ENCODE peak calls at places on chromosomes 13 and 19, in eight cellular contexts. One of them, this sample, is unnamed.

GRCh38 chr13:50761406-50761805 is 82.1 kb downstream of the DLEU7 start:
- DNase-seq in astrocyte: no peak
- DNase-seq in cardiac fibroblast: no peak
- DNase-seq in Peyer's patch: no peak
- DNase-seq in astrocyte of the cerebellum: no peak
- DNase-seq in lower lobe of right lung: no peak
- DNase-seq in A549: no peak
- DNase-seq in hepatocyte: no peak
- DNase-seq in this sample: no peak

GRCh38 chr13:101092985-101093384 is 323.3 kb downstream of the NALCN start:
- DNase-seq in astrocyte: no peak
- DNase-seq in cardiac fibroblast: peak
- DNase-seq in Peyer's patch: no peak
- DNase-seq in astrocyte of the cerebellum: no peak
- DNase-seq in lower lobe of right lung: no peak
- DNase-seq in A549: no peak
- DNase-seq in hepatocyte: no peak
- DNase-seq in this sample: no peak

GRCh38 chr13:39881383-39881782 is 225.9 kb downstream of the COG6 start:
- DNase-seq in astrocyte: no peak
- DNase-seq in cardiac fibroblast: no peak
- DNase-seq in Peyer's patch: no peak
- DNase-seq in astrocyte of the cerebellum: no peak
- DNase-seq in lower lobe of right lung: no peak
- DNase-seq in A549: no peak
- DNase-seq in hepatocyte: no peak
- DNase-seq in this sample: no peak

GRCh38 chr13:50453238-50453637 is 390.3 kb downstream of the DLEU7 start:
- DNase-seq in astrocyte: no peak
- DNase-seq in cardiac fibroblast: peak
- DNase-seq in Peyer's patch: no peak
- DNase-seq in astrocyte of the cerebellum: no peak
- DNase-seq in lower lobe of right lung: no peak
- DNase-seq in A549: no peak
- DNase-seq in hepatocyte: no peak
- DNase-seq in this sample: no peak

GRCh38 chr13:112441779-112442310 is 65.7 kb downstream of the SPACA7 start:
- DNase-seq in astrocyte: no peak
- DNase-seq in cardiac fibroblast: no peak
- DNase-seq in Peyer's patch: no peak
- DNase-seq in astrocyte of the cerebellum: no peak
- DNase-seq in lower lobe of right lung: no peak
- DNase-seq in A549: no peak
- DNase-seq in hepatocyte: no peak
- DNase-seq in this sample: no peak

GRCh38 chr19:23116802-23117571 is at the start of gene ZNF730:
- DNase-seq in astrocyte: peak
- DNase-seq in cardiac fibroblast: peak
- DNase-seq in Peyer's patch: no peak
- DNase-seq in astrocyte of the cerebellum: peak
- DNase-seq in lower lobe of right lung: peak
- DNase-seq in A549: no peak
- DNase-seq in hepatocyte: peak
- DNase-seq in this sample: peak

GRCh38 chr13:33723772-33724435 is 94.0 kb upstream of the RFC3 start:
- DNase-seq in astrocyte: peak
- DNase-seq in cardiac fibroblast: peak
- DNase-seq in Peyer's patch: peak
- DNase-seq in astrocyte of the cerebellum: peak
- DNase-seq in lower lobe of right lung: peak
- DNase-seq in A549: peak
- DNase-seq in hepatocyte: peak
- DNase-seq in this sample: peak

GRCh38 chr13:111037838-111038397 is 77.2 kb upstream of the ARHGEF7 start:
- DNase-seq in astrocyte: no peak
- DNase-seq in cardiac fibroblast: no peak
- DNase-seq in Peyer's patch: no peak
- DNase-seq in astrocyte of the cerebellum: no peak
- DNase-seq in lower lobe of right lung: no peak
- DNase-seq in A549: no peak
- DNase-seq in hepatocyte: no peak
- DNase-seq in this sample: no peak

GRCh38 chr13:95129004-95129403 is 172.2 kb downstream of the ABCC4 start:
- DNase-seq in astrocyte: no peak
- DNase-seq in cardiac fibroblast: no peak
- DNase-seq in Peyer's patch: no peak
- DNase-seq in astrocyte of the cerebellum: no peak
- DNase-seq in lower lobe of right lung: no peak
- DNase-seq in A549: no peak
- DNase-seq in hepatocyte: no peak
- DNase-seq in this sample: no peak

GRCh38 chr19:45439569-45440258 is 16.0 kb upstream of the ERCC1 start:
- DNase-seq in astrocyte: peak
- DNase-seq in cardiac fibroblast: peak
- DNase-seq in Peyer's patch: peak
- DNase-seq in astrocyte of the cerebellum: no peak
- DNase-seq in lower lobe of right lung: peak
- DNase-seq in A549: peak
- DNase-seq in hepatocyte: peak
- DNase-seq in this sample: peak

GRCh38 chr19:34982275-34982674 is 17.8 kb upstream of the GRAMD1A start:
- DNase-seq in astrocyte: no peak
- DNase-seq in cardiac fibroblast: no peak
- DNase-seq in Peyer's patch: no peak
- DNase-seq in astrocyte of the cerebellum: no peak
- DNase-seq in lower lobe of right lung: no peak
- DNase-seq in A549: no peak
- DNase-seq in hepatocyte: no peak
- DNase-seq in this sample: no peak

GRCh38 chr13:110916671-110917142 is 1.8 kb upstream of the ANKRD10 start:
- DNase-seq in astrocyte: peak
- DNase-seq in cardiac fibroblast: peak
- DNase-seq in Peyer's patch: no peak
- DNase-seq in astrocyte of the cerebellum: peak
- DNase-seq in lower lobe of right lung: no peak
- DNase-seq in A549: no peak
- DNase-seq in hepatocyte: peak
- DNase-seq in this sample: no peak

GRCh38 chr13:103794526-103794925 is 728.3 kb upstream of the SLC10A2 start:
- DNase-seq in astrocyte: no peak
- DNase-seq in cardiac fibroblast: no peak
- DNase-seq in Peyer's patch: no peak
- DNase-seq in astrocyte of the cerebellum: no peak
- DNase-seq in lower lobe of right lung: no peak
- DNase-seq in A549: no peak
- DNase-seq in hepatocyte: no peak
- DNase-seq in this sample: no peak

GRCh38 chr19:39173502-39173991 is 23.2 kb upstream of the NCCRP1 start:
- DNase-seq in astrocyte: no peak
- DNase-seq in cardiac fibroblast: no peak
- DNase-seq in Peyer's patch: no peak
- DNase-seq in astrocyte of the cerebellum: no peak
- DNase-seq in lower lobe of right lung: no peak
- DNase-seq in A549: no peak
- DNase-seq in hepatocyte: no peak
- DNase-seq in this sample: no peak

GRCh38 chr19:17951151-17952040 is 15.5 kb upstream of the KCNN1 start:
- DNase-seq in astrocyte: no peak
- DNase-seq in cardiac fibroblast: no peak
- DNase-seq in Peyer's patch: no peak
- DNase-seq in astrocyte of the cerebellum: no peak
- DNase-seq in lower lobe of right lung: no peak
- DNase-seq in A549: no peak
- DNase-seq in hepatocyte: no peak
- DNase-seq in this sample: no peak

GRCh38 chr13:112711528-112712265 is 21.9 kb downstream of the ATP11A start:
- DNase-seq in astrocyte: peak
- DNase-seq in cardiac fibroblast: peak
- DNase-seq in Peyer's patch: peak
- DNase-seq in astrocyte of the cerebellum: peak
- DNase-seq in lower lobe of right lung: peak
- DNase-seq in A549: peak
- DNase-seq in hepatocyte: peak
- DNase-seq in this sample: no peak

GRCh38 chr19:58128041-58128685 is 22.4 kb downstream of the ZNF329 start:
- DNase-seq in astrocyte: no peak
- DNase-seq in cardiac fibroblast: peak
- DNase-seq in Peyer's patch: no peak
- DNase-seq in astrocyte of the cerebellum: no peak
- DNase-seq in lower lobe of right lung: no peak
- DNase-seq in A549: peak
- DNase-seq in hepatocyte: no peak
- DNase-seq in this sample: no peak
- H3K4me3 ChIP-seq in astrocyte: no peak
- H3K4me3 ChIP-seq in cardiac fibroblast: no peak
- H3K4me3 ChIP-seq in Peyer's patch: no peak
- H3K4me3 ChIP-seq in astrocyte of the cerebellum: no peak
- H3K4me3 ChIP-seq in lower lobe of right lung: no peak
- H3K4me3 ChIP-seq in A549: no peak
- H3K4me3 ChIP-seq in hepatocyte: no peak
- H3K4me3 ChIP-seq in this sample: no peak

GRCh38 chr13:99322297-99323103 is 15.3 kb upstream of the GPR183 start:
- DNase-seq in astrocyte: peak
- DNase-seq in cardiac fibroblast: peak
- DNase-seq in Peyer's patch: no peak
- DNase-seq in astrocyte of the cerebellum: peak
- DNase-seq in lower lobe of right lung: no peak
- DNase-seq in A549: no peak
- DNase-seq in hepatocyte: no peak
- DNase-seq in this sample: no peak
- H3K4me3 ChIP-seq in astrocyte: no peak
- H3K4me3 ChIP-seq in cardiac fibroblast: no peak
- H3K4me3 ChIP-seq in Peyer's patch: no peak
- H3K4me3 ChIP-seq in astrocyte of the cerebellum: no peak
- H3K4me3 ChIP-seq in lower lobe of right lung: no peak
- H3K4me3 ChIP-seq in A549: no peak
- H3K4me3 ChIP-seq in hepatocyte: no peak
- H3K4me3 ChIP-seq in this sample: peak

GRCh38 chr19:42361545-42361910 is 28.6 kb downstream of the CNFN start:
- DNase-seq in astrocyte: no peak
- DNase-seq in cardiac fibroblast: no peak
- DNase-seq in Peyer's patch: no peak
- DNase-seq in astrocyte of the cerebellum: no peak
- DNase-seq in lower lobe of right lung: no peak
- DNase-seq in A549: no peak
- DNase-seq in hepatocyte: no peak
- DNase-seq in this sample: no peak
- H3K4me3 ChIP-seq in astrocyte: no peak
- H3K4me3 ChIP-seq in cardiac fibroblast: no peak
- H3K4me3 ChIP-seq in Peyer's patch: no peak
- H3K4me3 ChIP-seq in astrocyte of the cerebellum: no peak
- H3K4me3 ChIP-seq in lower lobe of right lung: no peak
- H3K4me3 ChIP-seq in A549: no peak
- H3K4me3 ChIP-seq in hepatocyte: no peak
- H3K4me3 ChIP-seq in this sample: no peak

DNA sequence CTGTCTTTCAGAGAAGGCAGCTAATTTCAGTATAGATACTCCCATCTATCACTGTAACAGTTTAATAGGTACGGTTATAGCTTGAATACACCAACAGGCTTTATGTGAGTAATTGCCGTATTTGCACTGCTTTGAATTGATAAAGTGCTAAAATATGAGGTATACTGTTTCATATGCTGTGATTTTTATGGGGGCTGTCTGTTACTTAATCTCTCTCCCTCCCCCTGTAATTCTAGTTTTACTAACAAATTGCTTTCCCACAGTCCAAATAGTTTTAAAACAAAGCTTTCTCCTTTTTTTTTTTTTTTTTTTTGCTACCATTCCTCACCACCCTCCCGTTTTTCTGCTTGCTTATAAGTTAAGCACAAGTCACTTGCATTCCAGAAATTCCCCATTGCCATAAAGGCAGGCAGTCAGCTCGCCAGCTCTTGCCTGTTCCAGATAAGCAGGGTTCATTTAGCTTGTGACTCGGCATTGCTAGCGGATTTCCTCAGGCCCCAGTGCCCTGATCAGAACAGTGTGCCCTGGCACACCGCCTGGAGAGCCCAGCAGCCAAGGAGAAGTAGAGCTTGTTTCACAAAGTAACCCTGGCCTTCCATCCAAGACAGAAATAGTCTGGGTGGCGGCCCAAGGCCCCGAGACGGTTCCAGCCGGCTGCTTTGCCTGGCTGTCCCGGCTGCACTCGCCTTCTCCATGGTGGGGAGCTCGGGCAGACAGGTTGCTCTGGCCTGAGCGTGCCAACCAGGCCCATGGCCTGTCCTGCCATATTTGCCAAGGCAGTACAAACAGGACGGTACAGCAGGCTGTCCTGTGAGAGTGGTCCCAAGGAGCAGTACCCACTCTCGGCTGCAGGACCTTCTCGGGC is 43.5 kb upstream of the NPAS1 start:
- DNase-seq in astrocyte: peak
- DNase-seq in cardiac fibroblast: peak
- DNase-seq in Peyer's patch: peak
- DNase-seq in astrocyte of the cerebellum: peak
- DNase-seq in lower lobe of right lung: peak
- DNase-seq in A549: peak
- DNase-seq in hepatocyte: peak
- DNase-seq in this sample: no peak
- H3K4me3 ChIP-seq in astrocyte: peak
- H3K4me3 ChIP-seq in cardiac fibroblast: no peak
- H3K4me3 ChIP-seq in Peyer's patch: no peak
- H3K4me3 ChIP-seq in astrocyte of the cerebellum: no peak
- H3K4me3 ChIP-seq in lower lobe of right lung: no peak
- H3K4me3 ChIP-seq in A549: no peak
- H3K4me3 ChIP-seq in hepatocyte: no peak
- H3K4me3 ChIP-seq in this sample: no peak

GRCh38 chr13:109782066-109782822 is 4.1 kb downstream of the IRS2 start:
- DNase-seq in astrocyte: no peak
- DNase-seq in cardiac fibroblast: no peak
- DNase-seq in Peyer's patch: no peak
- DNase-seq in astrocyte of the cerebellum: no peak
- DNase-seq in lower lobe of right lung: no peak
- DNase-seq in A549: no peak
- DNase-seq in hepatocyte: no peak
- DNase-seq in this sample: no peak
- H3K4me3 ChIP-seq in astrocyte: peak
- H3K4me3 ChIP-seq in cardiac fibroblast: peak
- H3K4me3 ChIP-seq in Peyer's patch: no peak
- H3K4me3 ChIP-seq in astrocyte of the cerebellum: peak
- H3K4me3 ChIP-seq in lower lobe of right lung: peak
- H3K4me3 ChIP-seq in A549: peak
- H3K4me3 ChIP-seq in hepatocyte: no peak
- H3K4me3 ChIP-seq in this sample: no peak

DNA sequence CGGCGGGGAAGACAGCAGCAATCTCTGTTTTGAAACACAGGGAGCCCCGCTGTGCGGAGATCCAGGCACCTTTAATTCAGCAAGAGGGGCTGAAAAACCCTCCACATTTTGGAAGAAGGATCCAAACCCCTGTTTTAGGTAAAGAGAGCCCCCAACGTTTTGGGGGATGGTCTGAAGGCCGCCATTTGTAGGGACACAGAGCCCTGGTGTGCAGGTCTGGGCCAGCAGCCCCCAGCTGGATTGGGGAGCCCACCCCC is 3.5 kb upstream of the HOOK2 start:
- DNase-seq in astrocyte: no peak
- DNase-seq in cardiac fibroblast: no peak
- DNase-seq in Peyer's patch: no peak
- DNase-seq in astrocyte of the cerebellum: no peak
- DNase-seq in lower lobe of right lung: no peak
- DNase-seq in A549: no peak
- DNase-seq in hepatocyte: no peak
- DNase-seq in this sample: no peak
- H3K4me3 ChIP-seq in astrocyte: peak
- H3K4me3 ChIP-seq in cardiac fibroblast: peak
- H3K4me3 ChIP-seq in Peyer's patch: peak
- H3K4me3 ChIP-seq in astrocyte of the cerebellum: peak
- H3K4me3 ChIP-seq in lower lobe of right lung: peak
- H3K4me3 ChIP-seq in A549: peak
- H3K4me3 ChIP-seq in hepatocyte: peak
- H3K4me3 ChIP-seq in this sample: peak